ENCODE peak calls at places on chromosomes 11 and 22, in four cellular contexts. K is adrenal gland; I is activated CD4-positive, alpha-beta memory T cell treated with anti-CD3 and anti-CD28 coated beads, Interleukin-2, amount 10 ng/mL, durations not matched to agents 7 days and 5 days; S is AG04449. F is an unnamed sample.

GRCh38 chr11:1219836-1220810 is 2.7 kb upstream of the MUC5B start:
- DNase-seq in S (no peak), K (peak), I (no peak), F (no peak)

GRCh38 chr11:101346591-101346990 is 217.0 kb upstream of the PGR start:
- DNase-seq in K (no peak), I (no peak), S (peak), F (no peak)

GRCh38 chr11:103546236-103546635 is 437.0 kb downstream of the DYNC2H1 start:
- DNase-seq in S (no peak), I (no peak), K (no peak), F (no peak)

GRCh38 chr11:125086633-125087296 is 23.7 kb downstream of the SLC37A2 start:
- DNase-seq in I (no peak), K (no peak), S (no peak), F (no peak)

GRCh38 chr11:64620286-64620962 is 29.4 kb downstream of the SLC22A12 start:
- DNase-seq in I (no peak), K (peak), S (no peak), F (no peak)

GRCh38 chr11:17986711-17987220 is 26.1 kb downstream of the SERGEF start:
- DNase-seq in K (no peak), S (no peak), I (no peak), F (no peak)

GRCh38 chr11:83007909-83008580 is 63.7 kb downstream of the RAB30 start:
- DNase-seq in S (no peak), I (no peak), K (peak), F (peak)

GRCh38 chr22:37019309-37020191 is at the start of the genes MPST and TST:
- DNase-seq in K (peak), I (peak), S (no peak), F (peak)

GRCh38 chr22:21457023-21457787 is 10.0 kb upstream of the TMEM191C start:
- DNase-seq in K (no peak), I (no peak), S (no peak), F (no peak)

GRCh38 chr11:87007938-87008337 is 29.8 kb upstream of the TMEM135 start:
- DNase-seq in S (no peak), I (no peak), K (no peak), F (no peak)

GRCh38 chr11:61429346-61429690 is 457 bp downstream of the CPSF7 start:
- DNase-seq in S (no peak), I (peak), K (peak), F (peak)

GRCh38 chr11:128888034-128888985 is 2.8 kb upstream of the KCNJ5 start:
- DNase-seq in K (no peak), S (no peak), I (no peak), F (no peak)

GRCh38 chr22:39732625-39733024 is 160.9 kb downstream of the ENTHD1 start:
- DNase-seq in K (no peak), S (no peak), I (no peak), F (no peak)

GRCh38 chr11:130043575-130043974 is 26.1 kb upstream of the APLP2 start:
- DNase-seq in I (no peak), S (no peak), K (peak), F (no peak)

GRCh38 chr11:39990413-39990812 is 1469.0 kb downstream of the LRRC4C start:
- DNase-seq in K (no peak), I (no peak), S (no peak), F (no peak)

GRCh38 chr11:17214338-17214737 is 6.6 kb upstream of the PIK3C2A start:
- DNase-seq in S (no peak), I (no peak), K (no peak), F (no peak)

GRCh38 chr11:100902454-100903141 is 215.5 kb downstream of the ARHGAP42 start:
- DNase-seq in K (no peak), I (no peak), S (no peak), F (no peak)

GRCh38 chr11:76783901-76784813 is 1.0 kb downstream of the TSKU start:
- DNase-seq in I (no peak), K (peak), S (no peak), F (peak)

GRCh38 chr11:74691755-74692154 is 39.5 kb downstream of the CHRDL2 start:
- DNase-seq in S (no peak), I (no peak), K (no peak), F (no peak)

GRCh38 chr11:26730711-26731460 is 9.0 kb upstream of the SLC5A12 start:
- DNase-seq in I (no peak), S (no peak), K (no peak), F (no peak)

GRCh38 chr22:49660321-49660720 is 167.4 kb downstream of the BRD1 start:
- DNase-seq in K (no peak), S (no peak), I (no peak), F (no peak)

GRCh38 chr22:40324468-40325305 is 21.6 kb upstream of the ADSL start:
- DNase-seq in S (no peak), K (no peak), I (peak), F (no peak)

GRCh38 chr22:23500508-23501208 is 79.4 kb downstream of the IGLL1 start:
- DNase-seq in I (no peak), S (no peak), K (no peak), F (no peak)

GRCh38 chr22:27452245-27452644 is 349.3 kb downstream of the MN1 start:
- DNase-seq in I (no peak), S (no peak), K (no peak), F (no peak)

GRCh38 chr22:17366830-17367229 is 2.4 kb upstream of the CECR2 start:
- DNase-seq in K (peak), S (no peak), I (peak), F (peak)

GRCh38 chr11:86079421-86079820 is 10.5 kb upstream of the PICALM start:
- DNase-seq in I (no peak), S (no peak), K (no peak), F (no peak)

GRCh38 chr11:126413426-126413825 is 57.9 kb downstream of the ST3GAL4 start:
- DNase-seq in K (no peak), I (no peak), S (no peak), F (no peak)

GRCh38 chr22:40289991-40290459 is 56.3 kb upstream of the ADSL start:
- DNase-seq in K (peak), I (peak), S (no peak), F (peak)

GRCh38 chr11:45361551-45361950 is 75.4 kb upstream of the SYT13 start:
- DNase-seq in K (no peak), I (no peak), S (no peak), F (no peak)

GRCh38 chr11:77411238-77411637 is 62.7 kb downstream of the PAK1 start:
- DNase-seq in K (peak), S (no peak), I (peak), F (peak)

GRCh38 chr22:22076937-22077703 is 94.5 kb upstream of the TOP3B start:
- DNase-seq in S (no peak), I (no peak), K (no peak), F (no peak)

GRCh38 chr11:94574193-94574961 is 7.2 kb downstream of the PIWIL4 start:
- DNase-seq in I (no peak), S (peak), K (no peak), F (no peak)

GRCh38 chr11:130211781-130212401 is 52.3 kb downstream of the ST14 start:
- DNase-seq in K (no peak), S (no peak), I (peak), F (peak)

GRCh38 chr11:72306186-72306585 is 62.2 kb upstream of the PHOX2A start:
- DNase-seq in I (no peak), K (no peak), S (no peak), F (no peak)

GRCh38 chr22:17703811-17704210 is 65.3 kb downstream of the BCL2L13 start:
- DNase-seq in S (no peak), I (no peak), K (no peak), F (no peak)

GRCh38 chr11:45304992-45305335 is 18.8 kb upstream of the SYT13 start:
- DNase-seq in S (no peak), K (no peak), I (no peak), F (no peak)

GRCh38 chr11:129386795-129387390 is 11.2 kb downstream of the BARX2 start:
- DNase-seq in I (no peak), S (no peak), K (no peak), F (no peak)

GRCh38 chr11:17556999-17557398 is 9.9 kb downstream of the OTOG start:
- DNase-seq in K (no peak), S (no peak), I (no peak), F (no peak)

GRCh38 chr11:57647960-57648776 is 1.5 kb downstream of the YPEL4 start:
- DNase-seq in S (no peak), K (no peak), I (no peak), F (no peak)

F was measured in heart left ventricle.